ENCODE peak calls at places on chromosomes 13 and 19, in four cellular contexts. I, Y, W and K are unnamed samples.

GRCh38 chr19:37165635-37166034 is 6.9 kb downstream of the ZNF585A start:
- DNase-seq in I (no peak), Y (no peak), W (no peak), K (no peak)

GRCh38 chr13:34413538-34414210 is 528.4 kb upstream of the NBEA start:
- DNase-seq in I (peak), Y (no peak), W (no peak), K (no peak)

GRCh38 chr13:74025369-74025768 is 108.8 kb downstream of the KLF12 start:
- DNase-seq in I (no peak), Y (no peak), W (no peak), K (no peak)

GRCh38 chr19:32362318-32362691 is 16.9 kb downstream of the ZNF507 start:
- DNase-seq in I (no peak), Y (no peak), W (no peak), K (no peak)

GRCh38 chr13:101730420-101731000 is 278.0 kb downstream of the ITGBL1 start:
- DNase-seq in I (no peak), Y (no peak), W (no peak), K (no peak)

GRCh38 chr13:27370305-27370853 is 54.0 kb upstream of the GTF3A start:
- DNase-seq in I (no peak), Y (no peak), W (no peak), K (no peak)

GRCh38 chr19:1754651-1755466 is 1.6 kb downstream of the ONECUT3 start:
- DNase-seq in I (peak), Y (no peak), W (no peak), K (no peak)

GRCh38 chr13:99316657-99317244 is 9.6 kb upstream of the GPR183 start:
- DNase-seq in I (peak), Y (no peak), W (no peak), K (no peak)

GRCh38 chr19:40221858-40222619 is 3.9 kb upstream of the TTC9B start:
- DNase-seq in I (peak), Y (peak), W (peak), K (peak)

GRCh38 chr13:29402168-29402621 is 193.3 kb downstream of the SLC7A1 start:
- DNase-seq in I (peak), Y (peak), W (no peak), K (peak)

GRCh38 chr13:24178847-24179845 is 18.6 kb downstream of the SPATA13 start:
- DNase-seq in I (peak), Y (peak), W (no peak), K (no peak)

GRCh38 chr13:93450226-93450625 is 223.6 kb downstream of the GPC6 start:
- DNase-seq in I (peak), Y (peak), W (no peak), K (peak)

GRCh38 chr19:17725422-17726078 is 6.3 kb downstream of the MAP1S start:
- DNase-seq in I (no peak), Y (no peak), W (no peak), K (no peak)

GRCh38 chr19:3275068-3275582 is 50.7 kb downstream of the CELF5 start:
- DNase-seq in I (no peak), Y (no peak), W (no peak), K (no peak)
- H3K4me3 ChIP-seq in I (no peak), Y (peak), W (peak), K (peak)

GRCh38 chr13:52846567-52847321 is 1.7 kb downstream of the PCDH8 start:
- DNase-seq in I (peak), Y (peak), W (peak), K (no peak)

GRCh38 chr13:52845334-52845761 is 3.1 kb downstream of the PCDH8 start:
- DNase-seq in I (no peak), Y (no peak), W (no peak), K (no peak)

GRCh38 chr13:52847322-52847681 is 1.1 kb downstream of the PCDH8 start:
- DNase-seq in I (no peak), Y (no peak), W (no peak), K (no peak)

GRCh38 chr13:52847682-52848432 is 583 bp downstream of the PCDH8 start:
- DNase-seq in I (no peak), Y (no peak), W (no peak), K (no peak)

DNA sequence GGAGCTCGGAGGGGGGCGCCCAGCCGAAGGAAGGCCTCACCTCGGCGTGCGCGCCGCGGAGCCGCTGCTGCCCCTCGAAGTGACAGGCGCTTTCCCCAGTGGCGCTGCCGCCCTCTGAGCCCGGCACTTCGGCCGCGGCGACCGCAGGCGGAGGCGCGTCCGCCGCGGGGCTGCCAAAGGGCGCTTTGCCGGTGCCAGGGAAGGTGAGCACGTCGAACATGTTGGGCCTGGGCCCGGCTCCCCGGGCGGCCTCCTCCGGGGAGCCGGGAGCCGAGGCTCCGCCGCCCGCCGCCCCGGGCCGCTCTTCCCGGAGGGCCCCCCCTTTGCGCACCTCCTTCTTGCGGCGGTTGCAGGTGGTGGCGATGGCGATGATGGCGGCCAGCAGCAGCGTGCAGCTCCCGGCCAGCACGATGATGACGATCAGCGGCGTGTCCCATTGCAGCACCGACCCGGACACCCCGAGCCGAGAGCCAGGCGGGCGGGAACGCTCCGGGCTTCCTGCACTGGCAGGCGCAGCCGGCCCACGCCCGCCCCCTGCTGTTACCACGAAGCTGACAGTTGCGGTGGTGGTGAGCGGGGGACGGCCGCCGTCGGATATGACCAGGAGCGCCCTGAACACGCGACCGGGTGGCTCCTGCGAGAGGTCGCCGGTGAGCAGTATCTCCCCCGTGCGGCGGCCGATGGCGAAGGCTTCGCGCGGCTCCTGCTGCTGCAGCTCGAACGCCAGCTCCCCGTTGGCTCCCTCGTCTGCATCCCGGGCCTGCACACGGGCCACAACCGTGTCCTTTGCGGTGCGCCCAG is 2.5 kb downstream of the PCDH8 start:
- DNase-seq in I (peak), Y (no peak), W (peak), K (no peak)
- TF ChIP-seq CTCF in I (no peak), Y (peak), W (no peak), K (peak)

DNA sequence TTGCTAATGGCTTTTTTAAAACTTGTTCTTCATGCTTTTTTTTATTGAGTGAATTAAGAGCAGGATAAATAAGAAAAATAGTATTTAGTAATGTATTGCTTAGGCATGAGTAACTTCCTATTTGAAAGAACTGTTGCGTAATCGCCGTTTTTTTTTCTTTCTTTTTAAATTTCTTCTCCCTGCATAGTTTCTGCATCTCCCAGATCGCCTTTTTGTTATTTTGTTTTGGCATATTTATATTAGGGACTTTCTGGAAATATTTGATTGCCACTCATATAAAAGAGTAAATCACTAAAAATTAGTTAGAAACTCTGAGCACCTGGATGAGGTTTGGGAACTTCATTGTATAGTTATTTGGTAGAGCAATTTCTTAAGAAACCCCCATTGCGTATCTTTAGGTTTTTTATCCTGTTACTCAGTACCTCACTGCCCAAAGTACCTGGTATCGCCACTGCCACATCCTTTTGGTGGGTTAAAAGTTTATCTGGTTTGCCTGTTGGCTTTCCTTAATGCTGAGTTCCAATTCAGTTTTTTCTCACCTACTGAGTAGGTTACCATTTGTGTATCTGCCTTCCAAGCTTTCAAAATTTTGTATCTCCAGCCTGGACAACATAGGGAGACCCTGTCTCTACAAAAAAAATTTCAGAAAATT is 36.2 kb upstream of the LPAR6 start:
- DNase-seq in I (peak), Y (peak), W (no peak), K (peak)
- H3K27ac ChIP-seq in I (peak), Y (peak), W (no peak), K (no peak)

GRCh38 chr13:69094485-69094884 is 1013.1 kb upstream of the ATXN8OS start:
- DNase-seq in I (no peak), Y (no peak), W (no peak), K (no peak)

GRCh38 chr13:69092615-69093322 is 1014.9 kb upstream of the ATXN8OS start:
- DNase-seq in I (no peak), Y (no peak), W (no peak), K (no peak)
- H3K4me3 ChIP-seq in I (no peak), Y (no peak), W (no peak), K (no peak)

DNA sequence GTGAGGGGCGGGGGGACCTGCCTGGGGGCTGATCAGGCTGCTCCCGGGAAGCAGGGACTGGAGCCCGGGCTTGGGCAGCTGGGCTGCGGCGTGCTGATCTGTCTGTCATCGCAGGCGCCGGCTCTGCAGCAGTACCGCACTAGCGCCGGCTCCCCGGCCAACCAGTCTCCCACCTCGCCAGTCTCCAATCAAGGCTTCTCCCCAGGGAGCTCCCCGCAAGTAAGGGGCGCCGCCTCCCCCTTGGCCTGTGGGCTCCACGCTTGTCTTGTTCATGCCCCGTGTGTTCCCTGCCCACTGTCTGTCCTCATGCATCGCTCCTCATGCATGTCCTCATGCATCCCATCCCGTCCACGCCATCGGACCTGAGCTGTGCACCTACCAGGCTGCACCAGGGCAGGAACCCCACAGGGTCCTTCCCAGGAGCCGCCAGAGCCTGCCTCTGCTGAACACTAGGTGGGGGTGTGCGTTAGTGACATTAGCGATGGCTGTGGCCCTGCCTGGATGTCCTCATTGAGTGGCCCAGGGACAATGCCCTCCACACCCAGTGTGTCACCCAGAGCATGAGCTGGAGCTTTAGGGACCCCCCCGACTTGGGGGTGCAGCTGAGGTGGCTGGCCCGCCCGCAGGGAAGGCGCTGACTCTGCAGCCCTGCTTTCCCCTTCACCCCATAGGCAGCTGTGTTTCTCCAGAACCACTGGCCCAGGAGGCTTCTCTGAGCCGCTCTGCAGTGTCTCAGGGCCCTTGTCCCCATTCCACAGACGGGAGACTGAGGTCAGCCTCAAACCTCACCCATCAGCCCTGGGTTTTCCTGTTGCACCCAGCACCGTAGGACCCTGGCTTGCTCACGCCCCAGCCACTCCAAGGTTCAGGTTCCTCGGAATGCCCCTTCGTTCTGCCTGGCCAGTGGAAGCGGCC is 19.5 kb downstream of the COMP start:
- DNase-seq in I (no peak), Y (no peak), W (no peak), K (no peak)
- TF ChIP-seq CTCF in I (peak), Y (peak), W (no peak), K (peak)